ENCODE peak calls at places on chromosomes 2 and 18, in ten cellular contexts. Z is breast epithelium, W is spleen, M is IMR-90, Y is A549, N is HepG2, I is ovary, Q is endothelial cell of umbilical vein, V is Peyer's patch, G is stomach. E is an unnamed sample.

GRCh38 chr2:226795281-226796011 is 4.2 kb downstream of the IRS1 start:
- DNase-seq in Z (peak; percentile 25), W (peak; percentile 79), M (peak; percentile 56), Y (no peak), N (no peak), I (peak; percentile 54), Q (no peak), V (no peak), G (peak; percentile 30), E (no peak)

GRCh38 chr2:158464426-158465281 is 7.9 kb downstream of the PKP4 start:
- DNase-seq in Z (no peak), W (no peak), M (peak; percentile 16), Y (peak; percentile 29), N (peak; percentile 40), I (no peak), Q (peak; percentile 16), V (no peak), G (no peak), E (peak; percentile 45)

GRCh38 chr2:169479257-169480078 is at the start of gene BBS5:
- DNase-seq in Z (peak; percentile 57), W (peak; percentile 95), M (peak; percentile 87), Y (peak; percentile 84), N (peak; percentile 64), I (peak; percentile 91), Q (peak; percentile 87), V (peak; percentile 86), G (peak; percentile 82), E (peak; percentile 86)

GRCh38 chr2:105629634-105630033 is 115.1 kb upstream of the NCK2 start:
- DNase-seq in Z (no peak), W (no peak), M (no peak), Y (no peak), N (no peak), I (no peak), Q (no peak), V (no peak), G (no peak), E (no peak)

GRCh38 chr2:170359466-170359865 is 181.5 kb downstream of the MYO3B start:
- DNase-seq in Z (no peak), W (no peak), M (no peak), Y (no peak), N (no peak), I (no peak), Q (no peak), V (no peak), G (no peak), E (no peak)

GRCh38 chr2:13413989-13414388 is 697.3 kb downstream of the TRIB2 start:
- DNase-seq in Z (no peak), W (no peak), M (no peak), Y (no peak), N (no peak), I (no peak), Q (no peak), V (no peak), G (no peak), E (no peak)

GRCh38 chr2:23563673-23564617 is 179.0 kb downstream of the KLHL29 start:
- DNase-seq in Z (peak; percentile 97), W (no peak), M (peak; percentile 69), Y (no peak), N (no peak), I (peak; percentile 82), Q (no peak), V (no peak), G (no peak), E (no peak)

GRCh38 chr18:57353137-57353939 is 981 bp downstream of the ST8SIA3 start:
- DNase-seq in Z (no peak), W (no peak), M (no peak), Y (no peak), N (no peak), I (no peak), Q (no peak), V (no peak), G (no peak), E (no peak)

GRCh38 chr2:239043326-239043725 is 195.4 kb downstream of the TWIST2 start:
- DNase-seq in Z (no peak), W (no peak), M (no peak), Y (no peak), N (no peak), I (no peak), Q (no peak), V (no peak), G (no peak), E (no peak)

GRCh38 chr2:120622159-120622869 is 113.4 kb upstream of the GLI2 start:
- DNase-seq in Z (no peak), W (peak; percentile 23), M (no peak), Y (no peak), N (no peak), I (no peak), Q (no peak), V (peak; percentile 10), G (no peak), E (no peak)

GRCh38 chr2:32865399-32866068 is 81.2 kb upstream of the LTBP1 start:
- DNase-seq in Z (no peak), W (no peak), M (peak; percentile 96), Y (peak; percentile 57), N (no peak), I (no peak), Q (peak; percentile 71), V (no peak), G (no peak), E (peak; percentile 17)

GRCh38 chr2:177599072-177599688 is 206.6 kb downstream of the AGPS start:
- DNase-seq in Z (no peak), W (no peak), M (no peak), Y (no peak), N (peak; percentile 91), I (no peak), Q (peak; percentile 88), V (no peak), G (no peak), E (no peak)

GRCh38 chr2:160338891-160339290 is 138.8 kb upstream of the ITGB6 start:
- DNase-seq in Z (no peak), W (no peak), M (peak; percentile 53), Y (no peak), N (no peak), I (peak; percentile 61), Q (no peak), V (no peak), G (no peak), E (no peak)

GRCh38 chr2:169928463-169928864 is 101.2 kb downstream of the UBR3 start:
- DNase-seq in Z (no peak), W (no peak), M (peak; percentile 63), Y (peak; percentile 62), N (peak; percentile 48), I (no peak), Q (peak; percentile 58), V (no peak), G (no peak), E (peak; percentile 61)

GRCh38 chr2:238267884-238268680 is 20.3 kb downstream of the PER2 start:
- DNase-seq in Z (no peak), W (no peak), M (no peak), Y (no peak), N (no peak), I (no peak), Q (no peak), V (no peak), G (no peak), E (no peak)

GRCh38 chr18:48781041-48781989 is 169.4 kb downstream of the SMAD7 start:
- DNase-seq in Z (peak; percentile 37), W (peak; percentile 90), M (peak; percentile 39), Y (no peak), N (peak; percentile 92), I (peak; percentile 85), Q (peak; percentile 96), V (peak; percentile 75), G (peak; percentile 79), E (peak; percentile 97)
- TF ChIP-seq POLR2A in Z (no peak), W (no peak), M (no peak), Y (no peak), N (peak; percentile 65), I (no peak), Q (no peak), V (no peak), G (no peak), E (peak; percentile 31)

DNA sequence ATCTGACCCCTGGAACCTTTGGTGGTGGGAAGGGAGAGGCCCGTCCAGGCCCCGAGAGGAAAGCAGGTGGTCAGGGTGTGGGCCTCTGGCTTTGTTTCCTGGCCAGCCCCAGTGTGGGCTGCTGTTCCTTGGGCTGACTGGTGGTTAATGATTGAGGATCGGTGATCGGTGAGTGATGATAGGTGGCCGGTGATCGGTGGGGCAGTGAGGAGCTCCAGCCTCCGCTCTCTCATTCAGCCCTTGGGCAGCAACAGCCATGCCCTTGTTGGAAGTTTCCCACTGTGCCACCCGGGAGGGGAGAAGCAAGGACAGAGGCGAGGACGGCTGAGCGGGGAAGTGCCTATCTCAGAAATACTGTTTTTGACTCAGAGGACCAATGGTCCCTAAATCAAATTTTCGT is 7.4 kb downstream of the ACKR3 start:
- DNase-seq in Z (no peak), W (no peak), M (no peak), Y (no peak), N (no peak), I (no peak), Q (no peak), V (no peak), G (no peak), E (no peak)
- TF ChIP-seq POLR2A in Z (no peak), W (no peak), M (no peak), Y (no peak), N (no peak), I (no peak), Q (no peak), V (no peak), G (no peak), E (no peak)

GRCh38 chr2:97011977-97012569 is 25.7 kb upstream of the FAM178B start:
- DNase-seq in Z (no peak), W (no peak), M (peak; percentile 70), Y (peak; percentile 72), N (peak; percentile 60), I (no peak), Q (peak; percentile 72), V (no peak), G (no peak), E (peak; percentile 65)
- TF ChIP-seq POLR2A in Z (no peak), W (no peak), M (no peak), Y (no peak), N (no peak), I (no peak), Q (no peak), V (no peak), G (no peak), E (no peak)

GRCh38 chr2:174487536-174488162 is 820 bp upstream of the GPR155 start:
- DNase-seq in Z (no peak), W (no peak), M (no peak), Y (no peak), N (no peak), I (no peak), Q (no peak), V (no peak), G (no peak), E (no peak)

GRCh38 chr2:174490032-174490431 is 3.2 kb upstream of the GPR155 start:
- DNase-seq in Z (no peak), W (no peak), M (no peak), Y (no peak), N (no peak), I (no peak), Q (no peak), V (no peak), G (no peak), E (no peak)

GRCh38 chr2:174485763-174486613 is 841 bp downstream of the GPR155 start:
- DNase-seq in Z (no peak), W (peak; percentile 83), M (peak; percentile 76), Y (no peak), N (no peak), I (no peak), Q (peak; percentile 36), V (peak; percentile 56), G (peak; percentile 44), E (peak; percentile 74)

GRCh38 chr2:174484573-174484972 is 2.3 kb downstream of the GPR155 start:
- DNase-seq in Z (no peak), W (no peak), M (no peak), Y (no peak), N (no peak), I (no peak), Q (no peak), V (no peak), G (no peak), E (no peak)

GRCh38 chr2:174486614-174487535 is at the start of gene GPR155:
- DNase-seq in Z (peak; percentile 99), W (peak; percentile 100), M (peak; percentile 97), Y (peak; percentile 98), N (peak; percentile 93), I (peak; percentile 100), Q (peak; percentile 98), V (peak; percentile 100), G (peak; percentile 100), E (peak; percentile 98)
- TF ChIP-seq POLR2A in Z (no peak), W (no peak), M (peak; percentile 41), Y (peak; percentile 67), N (no peak), I (peak; percentile 39), Q (peak; percentile 86), V (no peak), G (no peak), E (peak; percentile 66)

E was measured in erythroblast.